ENCODE peak calls at places on chromosomes 16 and 17, in four cellular contexts. F is iPS DF 6.9, S is tibial artery, B is stomach. Z is an unnamed sample.

GRCh38 chr16:15689290-15689689 is 39.2 kb downstream of the NDE1 start:
- DNase-seq in S (no peak), F (no peak), B (no peak), Z (no peak)

GRCh38 chr17:66304304-66305174 is 2.1 kb downstream of the PRKCA start:
- DNase-seq in S (no peak), B (no peak), F (peak), Z (no peak)

GRCh38 chr17:238071-238963 is 56.9 kb upstream of the DOC2B start:
- DNase-seq in F (no peak), S (peak), B (no peak), Z (peak)

GRCh38 chr16:1494129-1494640 is 1.0 kb downstream of the TELO2 start:
- DNase-seq in F (no peak), B (peak), S (peak), Z (no peak)

GRCh38 chr16:15855704-15856003 is 1.2 kb downstream of the MYH11 start:
- DNase-seq in F (no peak), S (no peak), B (no peak), Z (no peak)

GRCh38 chr16:69126221-69126620 is 6.2 kb downstream of the CHTF8 start:
- DNase-seq in F (no peak), S (no peak), B (no peak), Z (no peak)

GRCh38 chr16:50547944-50548658 is at the start of gene NKD1:
- DNase-seq in B (peak), F (peak), S (peak), Z (peak)

GRCh38 chr16:19974607-19975006 is 90.0 kb upstream of the GPRC5B start:
- DNase-seq in S (no peak), F (no peak), B (no peak), Z (no peak)

GRCh38 chr16:50338371-50339231 is 30.2 kb downstream of the BRD7 start:
- DNase-seq in B (no peak), F (no peak), S (no peak), Z (no peak)

GRCh38 chr17:18990331-18990730 is 14.2 kb downstream of the FAM83G start:
- DNase-seq in S (no peak), B (no peak), F (no peak), Z (no peak)

GRCh38 chr17:15293558-15293957 is 28.4 kb upstream of the PMP22 start:
- DNase-seq in S (no peak), F (no peak), B (no peak), Z (no peak)

GRCh38 chr17:14299261-14300093 is 1.4 kb upstream of the HS3ST3B1 start:
- DNase-seq in S (no peak), B (peak), F (no peak), Z (no peak)

GRCh38 chr17:31580331-31581021 is 189.0 kb downstream of the RAB11FIP4 start:
- DNase-seq in S (peak), F (no peak), B (peak), Z (no peak)

GRCh38 chr17:30600830-30601494 is 123.8 kb downstream of the GOSR1 start:
- DNase-seq in S (peak), F (no peak), B (no peak), Z (no peak)

GRCh38 chr16:20871935-20872815 is 28.0 kb downstream of the DCUN1D3 start:
- DNase-seq in S (no peak), B (no peak), F (no peak), Z (no peak)

GRCh38 chr16:57091200-57091989 is 988 bp upstream of the CPNE2 start:
- DNase-seq in B (peak), S (peak), F (peak), Z (no peak)

GRCh38 chr16:57087003-57087402 is 5.4 kb upstream of the CPNE2 start:
- DNase-seq in S (no peak), F (no peak), B (no peak), Z (no peak)

GRCh38 chr16:57091990-57092785 is at the start of gene CPNE2:
- DNase-seq in B (peak), S (peak), F (no peak), Z (peak)

GRCh38 chr16:57092786-57093301 is 461 bp downstream of the CPNE2 start:
- DNase-seq in B (peak), S (no peak), F (no peak), Z (peak)

DNA sequence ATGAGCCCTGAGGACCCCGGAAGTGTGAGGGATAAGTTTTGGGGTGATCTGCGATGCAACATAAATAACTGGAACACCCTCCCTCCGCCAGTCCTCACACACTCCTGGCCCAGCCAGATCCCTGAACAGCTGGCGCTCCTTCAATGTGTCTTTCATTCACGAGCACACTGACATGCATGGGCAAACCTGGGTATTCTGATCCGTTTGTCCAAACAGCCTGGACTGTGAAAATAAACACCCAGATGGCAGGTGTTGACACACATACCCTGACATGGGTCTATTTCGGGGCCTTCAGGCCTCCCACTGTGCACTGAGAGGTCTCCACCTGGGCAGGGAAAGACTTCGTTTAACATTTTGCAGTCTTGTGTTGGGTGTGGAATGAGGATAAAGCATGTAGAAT is 3.0 kb upstream of the CPNE2 start:
- DNase-seq in B (no peak), S (no peak), F (no peak), Z (no peak)
- H3K27ac ChIP-seq in B (no peak), S (no peak), F (no peak), Z (no peak)

GRCh38 chr16:81476732-81477131 is 32.1 kb downstream of the CMIP start:
- DNase-seq in S (no peak), B (no peak), F (no peak), Z (no peak)

GRCh38 chr16:81478294-81478693 is 33.7 kb downstream of the CMIP start:
- DNase-seq in F (no peak), B (no peak), S (no peak), Z (no peak)

GRCh38 chr16:81480856-81481821 is 36.5 kb downstream of the CMIP start:
- DNase-seq in S (peak), F (no peak), B (peak), Z (no peak)

GRCh38 chr16:81482329-81483063 is 37.9 kb downstream of the CMIP start:
- DNase-seq in B (no peak), F (no peak), S (no peak), Z (no peak)

GRCh38 chr16:81478876-81479496 is 34.4 kb downstream of the CMIP start:
- DNase-seq in B (peak), F (no peak), S (peak), Z (no peak)
- H3K4me3 ChIP-seq in B (peak), F (no peak), S (no peak), Z (no peak)

GRCh38 chr17:77790143-77790829 is 168.2 kb upstream of the TNRC6C start:
- DNase-seq in F (peak), S (no peak), B (no peak), Z (no peak)
- H3K27ac ChIP-seq in F (peak), S (no peak), B (no peak), Z (no peak)

GRCh38 chr17:27379863-27380533 is 76.2 kb upstream of the KSR1 start:
- DNase-seq in S (peak), B (peak), F (no peak), Z (peak)

GRCh38 chr17:27381007-27381501 is 75.2 kb upstream of the KSR1 start:
- DNase-seq in B (peak), S (peak), F (peak), Z (peak)

GRCh38 chr17:27382025-27382424 is 74.2 kb upstream of the KSR1 start:
- DNase-seq in B (no peak), S (no peak), F (no peak), Z (no peak)

GRCh38 chr17:27378482-27379200 is 77.6 kb upstream of the KSR1 start:
- DNase-seq in S (no peak), F (no peak), B (no peak), Z (no peak)

DNA sequence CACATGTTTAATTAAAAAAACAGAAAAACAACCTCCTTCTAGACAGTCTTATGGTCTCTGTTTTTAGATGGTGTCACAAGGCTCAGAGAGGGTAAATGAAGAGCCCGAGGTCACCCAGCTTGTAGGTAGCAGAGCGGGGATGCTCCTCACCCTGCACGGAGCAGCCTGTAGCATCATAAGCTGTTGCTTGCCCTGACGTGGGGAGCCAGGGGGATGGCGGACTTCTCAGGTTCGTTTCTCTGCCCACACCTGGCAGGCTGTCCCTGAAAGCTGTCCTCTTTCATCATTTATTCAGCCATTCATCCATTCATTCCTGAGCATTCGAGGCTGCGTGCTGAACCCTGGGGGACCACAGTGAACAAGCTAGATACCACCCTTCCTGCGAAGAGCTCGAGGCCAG is 75.7 kb upstream of the KSR1 start:
- DNase-seq in B (no peak), S (no peak), F (no peak), Z (no peak)
- H3K4me3 ChIP-seq in B (peak), S (peak), F (no peak), Z (peak)

DNA sequence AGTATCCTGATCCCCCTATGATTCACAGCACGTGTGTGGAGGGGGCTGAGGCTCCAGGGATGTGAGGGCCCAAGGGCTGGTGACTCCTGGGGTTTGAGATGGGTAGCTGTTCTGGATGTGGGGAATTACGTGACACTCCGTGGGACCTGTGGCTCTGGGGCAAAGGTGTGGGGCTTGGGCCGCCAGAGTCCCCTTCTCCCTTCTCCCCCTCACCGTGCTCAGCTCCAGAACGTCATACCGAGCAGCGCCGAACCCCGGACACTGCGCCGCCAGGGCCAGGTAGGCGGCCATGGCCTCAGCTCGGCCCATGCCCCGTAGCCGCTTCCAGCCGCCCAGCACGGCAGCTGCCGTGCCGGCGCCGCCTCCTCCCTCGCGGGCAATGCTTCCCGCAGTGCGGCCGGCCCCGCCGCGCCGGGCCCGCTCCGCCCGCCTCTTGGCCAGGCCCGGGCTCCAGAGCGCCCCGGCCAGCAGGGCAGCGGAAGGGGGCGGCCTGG is 7.0 kb downstream of the PLEKHH3 start:
- DNase-seq in S (no peak), B (no peak), F (no peak), Z (no peak)
- H3K27ac ChIP-seq in S (peak), B (peak), F (no peak), Z (peak)

GRCh38 chr16:67000384-67001158 is 12.2 kb downstream of the CES4A start:
- DNase-seq in F (no peak), S (peak), B (peak), Z (peak)
- H3K4me3 ChIP-seq in F (peak), S (peak), B (peak), Z (peak)

GRCh38 chr17:50632637-50633036 is 2.0 kb upstream of the ABCC3 start:
- DNase-seq in F (no peak), B (no peak), S (no peak), Z (no peak)

GRCh38 chr17:50631908-50632571 is 2.6 kb upstream of the ABCC3 start:
- DNase-seq in B (no peak), F (no peak), S (no peak), Z (no peak)

GRCh38 chr17:50634915-50635719 is 436 bp downstream of the ABCC3 start:
- DNase-seq in S (no peak), B (no peak), F (no peak), Z (no peak)

GRCh38 chr17:50634123-50634914 is at the start of gene ABCC3:
- DNase-seq in B (peak), F (no peak), S (peak), Z (no peak)

DNA sequence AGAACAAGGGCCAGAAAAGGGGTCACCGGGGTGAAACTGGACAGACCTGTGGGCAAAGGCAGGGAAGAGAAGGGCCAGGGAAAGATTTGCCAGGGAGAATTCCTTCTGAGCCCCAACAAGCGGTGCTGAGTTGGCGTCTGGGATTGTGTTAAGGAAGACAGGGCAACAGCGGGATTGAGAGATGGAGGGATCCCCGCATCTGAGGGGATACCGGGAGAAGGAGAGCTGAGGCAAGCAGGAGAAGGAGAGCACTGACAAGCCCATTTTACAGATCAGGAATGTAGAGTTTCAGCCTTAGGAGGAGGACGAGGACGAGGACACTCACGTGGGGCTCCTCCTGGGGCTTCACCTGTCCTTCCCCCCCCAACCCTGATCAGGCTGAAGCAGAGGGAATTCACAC is 998 bp upstream of the ABCC3 start:
- DNase-seq in F (no peak), S (no peak), B (no peak), Z (no peak)
- H3K27ac ChIP-seq in F (no peak), S (no peak), B (no peak), Z (no peak)

DNA sequence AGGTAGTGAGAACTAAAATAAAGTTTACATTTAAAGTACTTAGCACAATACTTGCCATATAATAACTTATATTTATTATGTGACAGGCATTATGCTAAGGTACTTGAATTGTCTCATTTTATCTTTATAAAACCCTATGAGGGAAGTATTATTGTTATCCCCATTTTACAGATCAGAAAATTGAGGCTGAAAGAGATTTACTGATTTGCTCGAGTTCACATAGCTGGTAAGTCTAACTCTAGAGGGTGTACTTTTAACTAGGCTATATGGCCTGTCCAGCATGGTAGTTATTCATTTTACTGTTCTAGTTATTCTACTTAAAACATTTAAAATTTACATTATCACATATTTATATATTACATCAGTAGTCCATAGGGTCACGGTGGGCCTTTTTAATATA is 113.3 kb upstream of the RBL2 start:
- DNase-seq in F (no peak), B (no peak), S (no peak), Z (no peak)
- H3K4me3 ChIP-seq in F (no peak), B (no peak), S (no peak), Z (no peak)

GRCh38 chr17:82450357-82451106 is at the start of gene CYBC1:
- DNase-seq in F (peak), S (peak), B (peak), Z (peak)
- H3K27ac ChIP-seq in F (no peak), S (peak), B (peak), Z (peak)